ENCODE peak calls at places on chromosome 16, in seven cellular contexts. One of them, this sample, is unnamed.

GRCh38 chr16:66028505-66029216 is 337.8 kb upstream of the CDH5 start:
- DNase-seq in adrenal gland: no peak
- DNase-seq in IMR-90: peak
- DNase-seq in lower leg skin: peak
- DNase-seq in breast epithelium: no peak
- DNase-seq in stomach: no peak
- DNase-seq in K562: no peak
- DNase-seq in this sample: no peak

GRCh38 chr16:3362931-3363330 is 7.2 kb downstream of the OR2C1 start:
- DNase-seq in breast epithelium: no peak
- DNase-seq in adrenal gland: no peak
- DNase-seq in K562: no peak
- DNase-seq in IMR-90: no peak
- DNase-seq in stomach: no peak
- DNase-seq in lower leg skin: no peak
- DNase-seq in this sample: no peak

GRCh38 chr16:89443727-89444084 is 46.7 kb downstream of the ANKRD11 start:
- DNase-seq in IMR-90: no peak
- DNase-seq in K562: no peak
- DNase-seq in stomach: peak
- DNase-seq in breast epithelium: peak
- DNase-seq in adrenal gland: peak
- DNase-seq in lower leg skin: peak
- DNase-seq in this sample: no peak

GRCh38 chr16:21076186-21076883 is 74.3 kb downstream of the DNAH3 start:
- DNase-seq in K562: no peak
- DNase-seq in lower leg skin: no peak
- DNase-seq in IMR-90: no peak
- DNase-seq in breast epithelium: no peak
- DNase-seq in stomach: no peak
- DNase-seq in adrenal gland: no peak
- DNase-seq in this sample: no peak

GRCh38 chr16:2483939-2484897 is 9.3 kb downstream of the TBC1D24 start:
- DNase-seq in stomach: no peak
- DNase-seq in IMR-90: no peak
- DNase-seq in K562: no peak
- DNase-seq in breast epithelium: no peak
- DNase-seq in lower leg skin: no peak
- DNase-seq in adrenal gland: no peak
- DNase-seq in this sample: no peak

GRCh38 chr16:56275076-56275475 is 83.8 kb downstream of the GNAO1 start:
- DNase-seq in breast epithelium: no peak
- DNase-seq in K562: no peak
- DNase-seq in IMR-90: peak
- DNase-seq in stomach: no peak
- DNase-seq in adrenal gland: no peak
- DNase-seq in lower leg skin: no peak
- DNase-seq in this sample: no peak

GRCh38 chr16:51834131-51834530 is 683.1 kb upstream of the SALL1 start:
- DNase-seq in lower leg skin: no peak
- DNase-seq in IMR-90: peak
- DNase-seq in K562: no peak
- DNase-seq in adrenal gland: no peak
- DNase-seq in stomach: no peak
- DNase-seq in breast epithelium: no peak
- DNase-seq in this sample: peak

GRCh38 chr16:59164461-59164860 is 430.3 kb upstream of the GOT2 start:
- DNase-seq in breast epithelium: no peak
- DNase-seq in adrenal gland: no peak
- DNase-seq in lower leg skin: no peak
- DNase-seq in stomach: peak
- DNase-seq in IMR-90: no peak
- DNase-seq in K562: no peak
- DNase-seq in this sample: peak

GRCh38 chr16:50724237-50724747 is 17.6 kb upstream of the CYLD start:
- DNase-seq in lower leg skin: no peak
- DNase-seq in K562: no peak
- DNase-seq in adrenal gland: no peak
- DNase-seq in breast epithelium: no peak
- DNase-seq in IMR-90: no peak
- DNase-seq in stomach: no peak
- DNase-seq in this sample: no peak

GRCh38 chr16:19393226-19394074 is 24.2 kb upstream of the TMC5 start:
- DNase-seq in lower leg skin: no peak
- DNase-seq in IMR-90: peak
- DNase-seq in stomach: peak
- DNase-seq in adrenal gland: no peak
- DNase-seq in breast epithelium: no peak
- DNase-seq in K562: no peak
- DNase-seq in this sample: no peak

GRCh38 chr16:5325932-5326331 is 228.3 kb upstream of the EEF2KMT start:
- DNase-seq in breast epithelium: no peak
- DNase-seq in K562: no peak
- DNase-seq in IMR-90: no peak
- DNase-seq in stomach: no peak
- DNase-seq in lower leg skin: no peak
- DNase-seq in adrenal gland: no peak
- DNase-seq in this sample: no peak

GRCh38 chr16:49528035-49528434 is 154.4 kb downstream of the C16orf78 start:
- DNase-seq in adrenal gland: peak
- DNase-seq in lower leg skin: no peak
- DNase-seq in breast epithelium: no peak
- DNase-seq in K562: no peak
- DNase-seq in IMR-90: no peak
- DNase-seq in stomach: no peak
- DNase-seq in this sample: no peak

GRCh38 chr16:27257271-27257670 is 11.3 kb downstream of the NSMCE1 start:
- DNase-seq in breast epithelium: no peak
- DNase-seq in adrenal gland: no peak
- DNase-seq in stomach: no peak
- DNase-seq in K562: no peak
- DNase-seq in lower leg skin: no peak
- DNase-seq in IMR-90: no peak
- DNase-seq in this sample: no peak

GRCh38 chr16:76614255-76614654 is 337.1 kb downstream of the CNTNAP4 start:
- DNase-seq in stomach: no peak
- DNase-seq in K562: no peak
- DNase-seq in breast epithelium: no peak
- DNase-seq in adrenal gland: no peak
- DNase-seq in IMR-90: no peak
- DNase-seq in lower leg skin: no peak
- DNase-seq in this sample: no peak

GRCh38 chr16:88650749-88651275 is at the start of gene CYBA:
- DNase-seq in breast epithelium: peak
- DNase-seq in K562: peak
- DNase-seq in IMR-90: peak
- DNase-seq in stomach: peak
- DNase-seq in adrenal gland: peak
- DNase-seq in lower leg skin: peak
- DNase-seq in this sample: peak

DNA sequence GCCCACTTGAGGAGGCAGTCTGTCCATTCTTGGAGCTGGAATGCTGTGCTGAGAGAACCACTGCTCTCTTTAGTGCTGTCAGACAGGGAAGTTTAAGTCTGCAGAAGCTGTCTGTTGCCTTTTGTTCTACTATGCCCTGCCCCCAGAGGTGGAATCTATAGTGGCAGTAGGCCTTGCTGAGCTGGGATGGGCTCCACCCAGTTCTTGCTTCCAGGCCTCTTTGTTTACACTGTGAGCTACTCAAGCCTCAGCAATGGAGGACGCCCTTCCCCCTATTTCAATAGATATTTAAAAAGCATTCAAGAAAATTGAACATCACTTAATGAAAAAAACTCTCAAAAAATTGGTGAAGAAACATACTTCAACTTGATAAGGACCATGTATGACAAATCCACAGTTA is 313.5 kb downstream of the PHKB start:
- DNase-seq in breast epithelium: no peak
- DNase-seq in lower leg skin: no peak
- DNase-seq in adrenal gland: no peak
- DNase-seq in stomach: peak
- DNase-seq in K562: no peak
- DNase-seq in IMR-90: peak
- DNase-seq in this sample: no peak
- TF ChIP-seq CTCF in breast epithelium: no peak
- TF ChIP-seq CTCF in lower leg skin: no peak
- TF ChIP-seq CTCF in adrenal gland: no peak
- TF ChIP-seq CTCF in stomach: no peak
- TF ChIP-seq CTCF in K562: peak
- TF ChIP-seq CTCF in IMR-90: peak
- TF ChIP-seq CTCF in this sample: no peak

GRCh38 chr16:71628810-71629209 is 2.8 kb downstream of the MARVELD3 start:
- DNase-seq in adrenal gland: no peak
- DNase-seq in K562: no peak
- DNase-seq in stomach: no peak
- DNase-seq in lower leg skin: peak
- DNase-seq in IMR-90: no peak
- DNase-seq in breast epithelium: peak
- DNase-seq in this sample: no peak

GRCh38 chr16:71625113-71625850 is 702 bp upstream of the MARVELD3 start:
- DNase-seq in K562: no peak
- DNase-seq in breast epithelium: no peak
- DNase-seq in lower leg skin: no peak
- DNase-seq in adrenal gland: no peak
- DNase-seq in IMR-90: no peak
- DNase-seq in stomach: no peak
- DNase-seq in this sample: no peak

GRCh38 chr16:71627631-71628236 is 1.8 kb downstream of the MARVELD3 start:
- DNase-seq in adrenal gland: no peak
- DNase-seq in IMR-90: no peak
- DNase-seq in K562: peak
- DNase-seq in lower leg skin: no peak
- DNase-seq in stomach: no peak
- DNase-seq in breast epithelium: no peak
- DNase-seq in this sample: no peak

GRCh38 chr16:71626858-71627213 is 852 bp downstream of the MARVELD3 start:
- DNase-seq in K562: peak
- DNase-seq in lower leg skin: no peak
- DNase-seq in adrenal gland: no peak
- DNase-seq in breast epithelium: no peak
- DNase-seq in IMR-90: no peak
- DNase-seq in stomach: peak
- DNase-seq in this sample: no peak

DNA sequence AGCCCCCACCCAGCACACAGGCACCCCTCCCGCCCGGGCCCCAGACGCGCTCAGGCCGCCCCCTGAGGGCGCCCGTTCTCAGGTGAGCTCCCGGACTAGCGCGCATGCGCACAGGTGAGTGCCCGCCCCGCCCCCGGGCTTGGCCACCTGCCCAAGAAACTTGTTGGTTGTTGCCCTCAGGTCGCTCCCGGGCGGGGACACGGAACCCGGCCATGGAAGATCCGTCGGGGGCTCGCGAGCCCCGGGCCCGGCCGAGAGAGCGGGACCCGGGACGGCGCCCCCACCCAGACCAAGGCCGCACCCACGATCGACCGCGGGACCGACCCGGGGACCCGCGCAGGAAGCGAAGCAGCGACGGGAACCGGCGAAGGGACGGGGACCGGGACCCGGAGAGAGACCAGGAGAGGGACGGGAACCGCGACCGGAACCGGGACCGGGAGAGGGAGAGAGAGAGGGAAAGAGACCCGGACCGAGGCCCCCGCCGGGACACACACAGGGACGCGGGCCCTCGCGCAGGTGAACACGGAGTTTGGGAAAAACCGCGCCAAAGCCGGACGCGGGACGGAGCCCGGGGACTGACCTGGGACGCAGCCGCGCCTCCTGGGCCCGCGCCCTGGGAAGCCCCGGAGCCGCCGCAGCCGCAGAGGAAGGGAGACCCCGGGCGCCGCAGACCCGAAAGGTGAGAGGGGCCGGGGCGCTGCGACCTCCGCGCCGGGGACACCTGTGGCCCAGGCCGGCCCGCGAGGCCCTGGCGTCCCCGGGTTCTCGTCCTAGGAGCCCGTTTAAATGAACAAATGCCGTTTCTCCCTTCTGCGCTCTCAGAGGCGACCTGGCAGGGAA is at the start of gene MARVELD3:
- DNase-seq in IMR-90: no peak
- DNase-seq in adrenal gland: no peak
- DNase-seq in lower leg skin: peak
- DNase-seq in K562: peak
- DNase-seq in stomach: peak
- DNase-seq in breast epithelium: peak
- DNase-seq in this sample: no peak
- TF ChIP-seq POLR2A in IMR-90: no peak
- TF ChIP-seq POLR2A in adrenal gland: no peak
- TF ChIP-seq POLR2A in lower leg skin: no peak
- TF ChIP-seq POLR2A in K562: no peak
- TF ChIP-seq POLR2A in stomach: no peak
- TF ChIP-seq POLR2A in breast epithelium: no peak
- TF ChIP-seq POLR2A in this sample: no peak

DNA sequence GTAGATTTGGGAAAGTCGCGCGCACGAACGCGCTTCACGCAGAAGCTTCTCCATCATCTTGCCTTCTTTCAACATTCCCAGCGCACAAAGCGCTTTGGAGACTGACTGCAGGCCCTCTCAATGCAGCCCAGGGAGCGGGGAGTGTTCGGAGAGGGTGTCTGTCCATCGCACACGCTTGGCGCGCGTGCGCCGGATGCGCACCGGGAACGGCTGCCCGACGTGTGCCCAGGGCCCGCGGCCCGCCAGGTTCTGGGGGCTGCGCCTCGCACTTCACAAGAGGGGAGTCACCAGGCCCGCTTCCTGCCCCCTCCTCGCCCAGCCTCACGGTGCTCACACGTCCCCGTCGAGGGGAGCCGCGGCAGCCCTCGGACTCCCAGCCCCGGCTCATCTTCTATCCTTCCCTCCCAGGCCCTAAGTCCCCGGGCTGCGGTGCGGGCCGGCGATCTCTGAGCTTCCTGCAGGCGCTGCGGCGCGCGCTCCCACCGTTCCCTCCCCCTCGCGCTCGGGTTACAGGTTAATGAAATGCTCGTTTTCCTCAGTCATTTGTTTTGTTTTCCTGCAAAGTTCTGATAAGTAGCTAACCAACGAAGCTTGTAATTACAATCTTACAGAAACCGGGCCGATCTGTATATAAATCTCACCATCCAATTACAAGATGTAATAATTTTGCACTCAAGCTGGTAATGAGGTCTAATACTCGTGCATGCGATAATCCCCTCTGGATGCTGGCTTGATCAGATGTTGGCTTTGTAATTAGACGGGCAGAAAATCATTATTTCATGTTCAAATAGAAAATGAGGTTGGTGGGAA is 2.9 kb upstream of the IRX3 start:
- DNase-seq in K562: no peak
- DNase-seq in breast epithelium: no peak
- DNase-seq in adrenal gland: no peak
- DNase-seq in IMR-90: no peak
- DNase-seq in stomach: no peak
- DNase-seq in lower leg skin: no peak
- DNase-seq in this sample: no peak
- TF ChIP-seq CTCF in K562: no peak
- TF ChIP-seq CTCF in breast epithelium: no peak
- TF ChIP-seq CTCF in adrenal gland: no peak
- TF ChIP-seq CTCF in IMR-90: no peak
- TF ChIP-seq CTCF in stomach: no peak
- TF ChIP-seq CTCF in lower leg skin: no peak
- TF ChIP-seq CTCF in this sample: no peak

DNA sequence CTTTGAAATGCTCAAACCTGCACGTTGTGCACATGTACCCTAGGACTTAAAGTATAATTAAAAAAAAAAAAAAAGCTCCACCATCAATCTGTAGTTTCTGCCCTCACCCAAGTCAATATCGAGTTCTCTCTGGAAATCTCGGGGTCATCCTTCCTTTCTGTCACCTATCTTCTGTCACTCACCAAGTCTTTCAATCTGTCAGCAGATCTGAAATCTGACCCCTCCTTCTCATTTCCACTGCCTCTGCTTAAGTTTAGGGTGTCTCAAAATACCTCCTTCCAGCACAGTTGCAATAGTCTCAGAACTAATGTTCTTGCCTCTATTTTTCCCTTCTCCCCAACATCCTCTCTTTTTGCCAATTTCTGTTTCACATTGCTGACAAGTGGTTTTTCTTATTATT is 32.3 kb downstream of the FTO start:
- DNase-seq in lower leg skin: no peak
- DNase-seq in IMR-90: no peak
- DNase-seq in stomach: no peak
- DNase-seq in adrenal gland: no peak
- DNase-seq in K562: no peak
- DNase-seq in breast epithelium: no peak
- DNase-seq in this sample: no peak
- TF ChIP-seq POLR2A in lower leg skin: no peak
- TF ChIP-seq POLR2A in IMR-90: no peak
- TF ChIP-seq POLR2A in stomach: no peak
- TF ChIP-seq POLR2A in adrenal gland: no peak
- TF ChIP-seq POLR2A in K562: no peak
- TF ChIP-seq POLR2A in breast epithelium: no peak
- TF ChIP-seq POLR2A in this sample: no peak

This sample was measured in heart left ventricle.